ENCODE peak calls at places on chromosome 22, in seven cellular contexts. Q, S, U, V, X, E and P are unnamed samples.

GRCh38 chr22:46661221-46661851 is 41.1 kb downstream of the GRAMD4 start:
- DNase-seq in Q (peak; percentile 71), S (no peak), U (no peak), V (no peak), X (no peak), E (peak; percentile 11), P (no peak)

GRCh38 chr22:23850136-23850611 is 7.5 kb upstream of the SLC2A11 start:
- DNase-seq in Q (no peak), S (no peak), U (no peak), V (no peak), X (no peak), E (no peak), P (no peak)

GRCh38 chr22:31829505-31829904 is 75.7 kb downstream of the DEPDC5 start:
- DNase-seq in Q (peak; percentile 91), S (no peak), U (peak; percentile 60), V (no peak), X (no peak), E (peak; percentile 54), P (peak; percentile 18)

GRCh38 chr22:23083315-23084021 is 13.1 kb downstream of the GNAZ start:
- DNase-seq in Q (no peak), S (no peak), U (no peak), V (no peak), X (no peak), E (no peak), P (no peak)

GRCh38 chr22:29480512-29481264 is 670 bp downstream of the NEFH start:
- DNase-seq in Q (peak; percentile 82), S (peak; percentile 33), U (no peak), V (no peak), X (no peak), E (no peak), P (peak; percentile 83)

GRCh38 chr22:48871176-48871840 is 956.4 kb downstream of the BRD1 start:
- DNase-seq in Q (no peak), S (no peak), U (no peak), V (no peak), X (no peak), E (no peak), P (no peak)

GRCh38 chr22:29108137-29108536 is 35.3 kb downstream of the KREMEN1 start:
- DNase-seq in Q (peak; percentile 70), S (no peak), U (no peak), V (no peak), X (no peak), E (no peak), P (no peak)

GRCh38 chr22:49296561-49296960 is 531.1 kb downstream of the BRD1 start:
- DNase-seq in Q (no peak), S (no peak), U (no peak), V (no peak), X (no peak), E (no peak), P (no peak)

GRCh38 chr22:21938906-21939305 is 13.7 kb downstream of the PPM1F start:
- DNase-seq in Q (no peak), S (no peak), U (no peak), V (no peak), X (no peak), E (no peak), P (no peak)

GRCh38 chr22:46090051-46090591 is 60.2 kb upstream of the PPARA start:
- DNase-seq in Q (no peak), S (no peak), U (no peak), V (no peak), X (peak; percentile 48), E (no peak), P (no peak)

GRCh38 chr22:40803292-40803691 is 15.9 kb downstream of the SLC25A17 start:
- DNase-seq in Q (no peak), S (no peak), U (no peak), V (no peak), X (no peak), E (no peak), P (no peak)

GRCh38 chr22:35352214-35353111 is 28.4 kb upstream of the HMOX1 start:
- DNase-seq in Q (no peak), S (peak; percentile 61), U (no peak), V (peak; percentile 18), X (peak; percentile 62), E (no peak), P (peak; percentile 68)

GRCh38 chr22:48477031-48477721 is 1350.5 kb downstream of the BRD1 start:
- DNase-seq in Q (no peak), S (peak; percentile 65), U (no peak), V (no peak), X (peak; percentile 35), E (no peak), P (no peak)

GRCh38 chr22:36753120-36753802 is 22.7 kb downstream of the IFT27 start:
- DNase-seq in Q (no peak), S (no peak), U (no peak), V (no peak), X (no peak), E (no peak), P (no peak)

GRCh38 chr22:50256936-50257440 is 4.5 kb downstream of the MAPK12 start:
- DNase-seq in Q (no peak), S (no peak), U (no peak), V (no peak), X (no peak), E (no peak), P (no peak)

GRCh38 chr22:39664485-39665200 is 94.1 kb downstream of the CACNA1I start:
- DNase-seq in Q (no peak), S (no peak), U (no peak), V (peak; percentile 22), X (no peak), E (no peak), P (no peak)

GRCh38 chr22:37887610-37888378 is 18.3 kb upstream of the MICALL1 start:
- DNase-seq in Q (peak; percentile 97), S (peak; percentile 40), U (peak; percentile 67), V (no peak), X (no peak), E (no peak), P (no peak)